ENCODE peak calls at places on chromosomes 16 and 17, in six cellular contexts. M is AG08396; A is astrocyte of the spinal cord; S is Peyer's patch; B is NCI-H774; G is stimulated activated CD8-positive, alpha-beta memory T cell treated with anti-CD3 and anti-CD28 coated beads, Interleukin-4, amount 100 ng/mL, for 24 hours. F is an unnamed sample.

GRCh38 chr16:17026600-17027242 is 444.0 kb downstream of the XYLT1 start:
- DNase-seq in M (no peak), A (no peak), S (peak), B (no peak), G (peak), F (no peak)

GRCh38 chr16:11734025-11734652 is 8.5 kb downstream of the TXNDC11 start:
- DNase-seq in M (no peak), A (no peak), S (no peak), B (no peak), G (no peak), F (no peak)

GRCh38 chr16:71698491-71698890 is 26.0 kb downstream of the PHLPP2 start:
- DNase-seq in M (no peak), A (no peak), S (no peak), B (no peak), G (no peak), F (no peak)

GRCh38 chr16:2529061-2529931 is 1.9 kb downstream of the CEMP1 start:
- DNase-seq in M (peak), A (no peak), S (no peak), B (no peak), G (no peak), F (no peak)

GRCh38 chr17:791807-792206 is 9.7 kb downstream of the MRM3 start:
- DNase-seq in M (no peak), A (no peak), S (no peak), B (no peak), G (no peak), F (no peak)

GRCh38 chr17:32877164-32877764 is 340 bp upstream of the MYO1D start:
- DNase-seq in M (peak), A (peak), S (peak), B (peak), G (peak), F (peak)

GRCh38 chr16:73306901-73307413 is 259.0 kb upstream of the ZFHX3 start:
- DNase-seq in M (no peak), A (no peak), S (no peak), B (no peak), G (no peak), F (no peak)

GRCh38 chr16:20611350-20611902 is 35.3 kb upstream of the ACSM2B start:
- DNase-seq in M (no peak), A (no peak), S (no peak), B (peak), G (no peak), F (no peak)

GRCh38 chr17:83202002-83203000 is 122.9 kb downstream of the METRNL start:
- DNase-seq in M (no peak), A (no peak), S (peak), B (no peak), G (no peak), F (no peak)

GRCh38 chr16:66287416-66287815 is 79.1 kb upstream of the CDH5 start:
- DNase-seq in M (no peak), A (no peak), S (no peak), B (no peak), G (no peak), F (no peak)

GRCh38 chr16:3774819-3775218 is 57.5 kb upstream of the TRAP1 start:
- DNase-seq in M (no peak), A (no peak), S (no peak), B (no peak), G (no peak), F (no peak)

GRCh38 chr17:48439875-48440505 is 10.0 kb upstream of the SKAP1 start:
- DNase-seq in M (no peak), A (no peak), S (peak), B (no peak), G (no peak), F (peak)

GRCh38 chr16:86202760-86203426 is 303.9 kb downstream of the IRF8 start:
- DNase-seq in M (no peak), A (no peak), S (no peak), B (no peak), G (no peak), F (no peak)

GRCh38 chr17:69506489-69506888 is 92.0 kb downstream of the MAP2K6 start:
- DNase-seq in M (no peak), A (no peak), S (no peak), B (no peak), G (no peak), F (peak)

GRCh38 chr17:53101706-53102105 is 721.0 kb upstream of the KIF2B start:
- DNase-seq in M (no peak), A (no peak), S (no peak), B (no peak), G (no peak), F (no peak)

GRCh38 chr16:83247767-83248372 is 559.9 kb upstream of the HSBP1 start:
- DNase-seq in M (no peak), A (no peak), S (no peak), B (no peak), G (no peak), F (no peak)

GRCh38 chr17:20187049-20187448 is 177.9 kb downstream of the SPECC1 start:
- DNase-seq in M (peak), A (peak), S (no peak), B (no peak), G (no peak), F (no peak)

GRCh38 chr16:1871974-1872635 is at the start of gene MEIOB:
- DNase-seq in M (peak), A (peak), S (no peak), B (no peak), G (peak), F (peak)

GRCh38 chr16:14001521-14001920 is 69.6 kb upstream of the MRTFB start:
- DNase-seq in M (no peak), A (no peak), S (no peak), B (no peak), G (no peak), F (no peak)

GRCh38 chr17:18377437-18378204 is at the start of gene EVPLL:
- DNase-seq in M (no peak), A (no peak), S (peak), B (no peak), G (no peak), F (no peak)

GRCh38 chr16:18979936-18980335 is 3.8 kb upstream of the TMC7 start:
- DNase-seq in M (no peak), A (no peak), S (no peak), B (peak), G (no peak), F (no peak)

GRCh38 chr17:17757391-17757791 is 76.1 kb downstream of the RAI1 start:
- DNase-seq in M (no peak), A (no peak), S (peak), B (peak), G (no peak), F (no peak)

GRCh38 chr16:66335704-66336329 is 30.7 kb upstream of the CDH5 start:
- DNase-seq in M (no peak), A (peak), S (no peak), B (peak), G (no peak), F (peak)

GRCh38 chr17:64339516-64340475 is 50.9 kb downstream of the PECAM1 start:
- DNase-seq in M (no peak), A (no peak), S (no peak), B (no peak), G (no peak), F (no peak)

GRCh38 chr17:78325076-78325712 is 34.7 kb downstream of the SOCS3 start:
- DNase-seq in M (peak), A (peak), S (no peak), B (no peak), G (no peak), F (peak)

GRCh38 chr17:64095144-64095882 is 34.6 kb downstream of the ERN1 start:
- DNase-seq in M (no peak), A (no peak), S (no peak), B (peak), G (no peak), F (no peak)

GRCh38 chr17:81440511-81441244 is 45.4 kb downstream of the BAHCC1 start:
- DNase-seq in M (no peak), A (no peak), S (no peak), B (no peak), G (no peak), F (no peak)

GRCh38 chr16:72768611-72769010 is 279.3 kb downstream of the ZFHX3 start:
- DNase-seq in M (no peak), A (no peak), S (no peak), B (no peak), G (no peak), F (no peak)

GRCh38 chr17:51322390-51323029 is 62.2 kb downstream of the UTP18 start:
- DNase-seq in M (no peak), A (no peak), S (no peak), B (peak), G (no peak), F (peak)

GRCh38 chr16:23107117-23107516 is 42.1 kb downstream of the USP31 start:
- DNase-seq in M (no peak), A (no peak), S (no peak), B (no peak), G (no peak), F (no peak)

GRCh38 chr16:77613115-77613514 is 109.2 kb upstream of the NUDT7 start:
- DNase-seq in M (no peak), A (no peak), S (no peak), B (no peak), G (no peak), F (peak)

GRCh38 chr16:8708546-8708945 is 34.1 kb downstream of the ABAT start:
- DNase-seq in M (no peak), A (no peak), S (no peak), B (no peak), G (no peak), F (no peak)

GRCh38 chr16:907819-908218 is 63.0 kb downstream of the LMF1 start:
- DNase-seq in M (no peak), A (no peak), S (no peak), B (no peak), G (no peak), F (no peak)